ENCODE peak calls at places on chromosomes 3 and 15, in four cellular contexts. One of them, this sample, is unnamed.
A peak's percentile ranks its signal among the peaks of the same experiment; 100 is the strongest.

GRCh38 chr15:66961407-66961884 is 104.0 kb upstream of the SMAD3 start:
- DNase-seq in effector memory CD4-positive, alpha-beta T cell: no peak
- DNase-seq in neuronal stem cell: no peak
- DNase-seq in ovary: no peak
- DNase-seq in this sample: no peak

GRCh38 chr3:134666052-134666451 is 15.2 kb upstream of the KY start:
- DNase-seq in ovary: no peak
- DNase-seq in effector memory CD4-positive, alpha-beta T cell: no peak
- DNase-seq in neuronal stem cell: no peak
- DNase-seq in this sample: no peak

GRCh38 chr3:178513539-178514410 is 22.5 kb upstream of the KCNMB2 start:
- DNase-seq in neuronal stem cell: no peak
- DNase-seq in effector memory CD4-positive, alpha-beta T cell: no peak
- DNase-seq in ovary: peak; percentile 27
- DNase-seq in this sample: no peak

GRCh38 chr15:93382196-93382820 is 293.3 kb upstream of the RGMA start:
- DNase-seq in neuronal stem cell: no peak
- DNase-seq in ovary: no peak
- DNase-seq in effector memory CD4-positive, alpha-beta T cell: no peak
- DNase-seq in this sample: no peak

GRCh38 chr15:98077186-98077585 is 116.7 kb downstream of the ARRDC4 start:
- DNase-seq in ovary: peak; percentile 40
- DNase-seq in neuronal stem cell: no peak
- DNase-seq in effector memory CD4-positive, alpha-beta T cell: no peak
- DNase-seq in this sample: peak; percentile 56

GRCh38 chr3:46245155-46245554 is 2.9 kb downstream of the CCR3 start:
- DNase-seq in neuronal stem cell: no peak
- DNase-seq in ovary: no peak
- DNase-seq in effector memory CD4-positive, alpha-beta T cell: no peak
- DNase-seq in this sample: no peak

GRCh38 chr3:11170052-11170770 is 15.9 kb downstream of the HRH1 start:
- DNase-seq in neuronal stem cell: no peak
- DNase-seq in effector memory CD4-positive, alpha-beta T cell: no peak
- DNase-seq in ovary: no peak
- DNase-seq in this sample: no peak

GRCh38 chr15:56844892-56845291 is 73.6 kb upstream of the TCF12 start:
- DNase-seq in ovary: no peak
- DNase-seq in effector memory CD4-positive, alpha-beta T cell: no peak
- DNase-seq in neuronal stem cell: no peak
- DNase-seq in this sample: no peak

GRCh38 chr3:177753498-177754155 is 556.3 kb upstream of the TBL1XR1 start:
- DNase-seq in effector memory CD4-positive, alpha-beta T cell: no peak
- DNase-seq in ovary: peak; percentile 76
- DNase-seq in neuronal stem cell: no peak
- DNase-seq in this sample: peak; percentile 47

GRCh38 chr3:141659821-141660597 is 78.1 kb upstream of the RNF7 start:
- DNase-seq in neuronal stem cell: peak; percentile 47
- DNase-seq in effector memory CD4-positive, alpha-beta T cell: no peak
- DNase-seq in ovary: peak; percentile 49
- DNase-seq in this sample: peak; percentile 79

GRCh38 chr3:70933105-70933810 is 620.8 kb upstream of the MDFIC2 start:
- DNase-seq in ovary: no peak
- DNase-seq in effector memory CD4-positive, alpha-beta T cell: no peak
- DNase-seq in neuronal stem cell: no peak
- DNase-seq in this sample: no peak

GRCh38 chr3:127544151-127544805 is 46.3 kb downstream of the TPRA1 start:
- DNase-seq in ovary: peak; percentile 67
- DNase-seq in neuronal stem cell: peak; percentile 74
- DNase-seq in effector memory CD4-positive, alpha-beta T cell: peak; percentile 27
- DNase-seq in this sample: peak; percentile 84

GRCh38 chr15:57421110-57421509 is 44.8 kb downstream of the CGNL1 start:
- DNase-seq in effector memory CD4-positive, alpha-beta T cell: no peak
- DNase-seq in ovary: no peak
- DNase-seq in neuronal stem cell: no peak
- DNase-seq in this sample: no peak

GRCh38 chr3:172530566-172530965 is 7.3 kb upstream of the TNFSF10 start:
- DNase-seq in neuronal stem cell: no peak
- DNase-seq in effector memory CD4-positive, alpha-beta T cell: no peak
- DNase-seq in ovary: no peak
- DNase-seq in this sample: no peak

GRCh38 chr3:140943781-140944547 is 2.3 kb downstream of the SLC25A36 start:
- DNase-seq in neuronal stem cell: no peak
- DNase-seq in ovary: no peak
- DNase-seq in effector memory CD4-positive, alpha-beta T cell: no peak
- DNase-seq in this sample: no peak

GRCh38 chr3:128426128-128426921 is 40.4 kb downstream of the DNAJB8 start:
- DNase-seq in effector memory CD4-positive, alpha-beta T cell: peak; percentile 25
- DNase-seq in neuronal stem cell: peak; percentile 60
- DNase-seq in ovary: peak; percentile 41
- DNase-seq in this sample: peak; percentile 64

GRCh38 chr3:189914799-189915198 is 205.9 kb downstream of the P3H2 start:
- DNase-seq in neuronal stem cell: no peak
- DNase-seq in effector memory CD4-positive, alpha-beta T cell: no peak
- DNase-seq in ovary: no peak
- DNase-seq in this sample: no peak

GRCh38 chr15:77604973-77605372 is 27.7 kb downstream of the LINGO1 start:
- DNase-seq in neuronal stem cell: no peak
- DNase-seq in effector memory CD4-positive, alpha-beta T cell: no peak
- DNase-seq in ovary: no peak
- DNase-seq in this sample: no peak

GRCh38 chr3:186200746-186201145 is 91.9 kb upstream of the ETV5 start:
- DNase-seq in effector memory CD4-positive, alpha-beta T cell: no peak
- DNase-seq in ovary: no peak
- DNase-seq in neuronal stem cell: no peak
- DNase-seq in this sample: no peak

GRCh38 chr3:69033470-69033869 is 18.7 kb downstream of the TMF1 start:
- DNase-seq in ovary: no peak
- DNase-seq in effector memory CD4-positive, alpha-beta T cell: no peak
- DNase-seq in neuronal stem cell: no peak
- DNase-seq in this sample: no peak

GRCh38 chr15:71784719-71785118 is 25.6 kb upstream of the NR2E3 start:
- DNase-seq in ovary: no peak
- DNase-seq in neuronal stem cell: no peak
- DNase-seq in effector memory CD4-positive, alpha-beta T cell: no peak
- DNase-seq in this sample: no peak

GRCh38 chr3:128748527-128748926 is 22.5 kb downstream of the RAB7A start:
- DNase-seq in ovary: no peak
- DNase-seq in neuronal stem cell: no peak
- DNase-seq in effector memory CD4-positive, alpha-beta T cell: no peak
- DNase-seq in this sample: no peak

GRCh38 chr3:62607287-62608029 is 234.1 kb upstream of the FEZF2 start:
- DNase-seq in ovary: no peak
- DNase-seq in neuronal stem cell: no peak
- DNase-seq in effector memory CD4-positive, alpha-beta T cell: no peak
- DNase-seq in this sample: peak; percentile 85

GRCh38 chr15:58923696-58924300 is 9.7 kb downstream of the SLTM start:
- DNase-seq in effector memory CD4-positive, alpha-beta T cell: no peak
- DNase-seq in ovary: no peak
- DNase-seq in neuronal stem cell: no peak
- DNase-seq in this sample: no peak

GRCh38 chr15:42178056-42178455 is 21.6 kb upstream of the PLA2G4F start:
- DNase-seq in neuronal stem cell: no peak
- DNase-seq in ovary: no peak
- DNase-seq in effector memory CD4-positive, alpha-beta T cell: no peak
- DNase-seq in this sample: no peak

GRCh38 chr15:42171122-42171521 is 14.7 kb upstream of the PLA2G4F start:
- DNase-seq in effector memory CD4-positive, alpha-beta T cell: no peak
- DNase-seq in ovary: no peak
- DNase-seq in neuronal stem cell: no peak
- DNase-seq in this sample: no peak

GRCh38 chr15:42171795-42172194 is 15.4 kb upstream of the PLA2G4F start:
- DNase-seq in ovary: no peak
- DNase-seq in effector memory CD4-positive, alpha-beta T cell: no peak
- DNase-seq in neuronal stem cell: no peak
- DNase-seq in this sample: no peak

GRCh38 chr15:42175671-42176070 is 19.2 kb upstream of the PLA2G4F start:
- DNase-seq in ovary: no peak
- DNase-seq in neuronal stem cell: no peak
- DNase-seq in effector memory CD4-positive, alpha-beta T cell: no peak
- DNase-seq in this sample: no peak

DNA sequence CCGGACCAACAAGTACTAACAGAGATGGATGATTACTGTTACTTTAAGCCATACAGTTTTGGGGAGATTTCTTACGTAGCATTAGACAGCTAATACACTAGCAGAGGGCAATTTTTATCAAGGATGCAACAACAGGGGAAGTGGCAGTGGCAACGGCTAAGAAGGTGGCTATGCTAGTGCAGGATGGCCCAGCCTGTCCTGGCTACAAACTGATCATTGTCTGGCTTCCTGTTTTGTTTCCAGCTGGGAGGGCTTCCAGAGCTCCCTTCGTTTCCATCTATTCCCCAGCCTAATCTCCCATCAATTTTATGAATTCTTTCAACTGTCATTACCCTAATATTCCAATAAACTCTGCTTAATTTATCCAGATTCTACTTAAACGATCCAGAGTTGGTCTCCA is 16.0 kb upstream of the PLA2G4F start:
- DNase-seq in ovary: no peak
- DNase-seq in effector memory CD4-positive, alpha-beta T cell: no peak
- DNase-seq in neuronal stem cell: no peak
- DNase-seq in this sample: no peak
- H3K36me3 ChIP-seq in ovary: no peaks in the 10 kb centered on the region
- H3K36me3 ChIP-seq in effector memory CD4-positive, alpha-beta T cell: peaks cover 71% of the 10 kb centered on the region
- H3K36me3 ChIP-seq in neuronal stem cell: peaks cover 24% of the 10 kb centered on the region
- H3K36me3 ChIP-seq in this sample: peaks cover 99% of the 10 kb centered on the region

GRCh38 chr15:76533060-76533955 is 196.7 kb downstream of the ISL2 start:
- DNase-seq in ovary: no peak
- DNase-seq in neuronal stem cell: no peak
- DNase-seq in effector memory CD4-positive, alpha-beta T cell: no peak
- DNase-seq in this sample: no peak
- H3K27ac ChIP-seq in ovary: no peak overlapping the region
- H3K27ac ChIP-seq in neuronal stem cell: no peak overlapping the region
- H3K27ac ChIP-seq in effector memory CD4-positive, alpha-beta T cell: no peak overlapping the region
- H3K27ac ChIP-seq in this sample: no peak overlapping the region

GRCh38 chr15:76260246-76260938 is 50.9 kb downstream of the ETFA start:
- DNase-seq in neuronal stem cell: no peak
- DNase-seq in effector memory CD4-positive, alpha-beta T cell: no peak
- DNase-seq in ovary: no peak
- DNase-seq in this sample: no peak
- H3K36me3 ChIP-seq in neuronal stem cell: peaks cover 18% of the 10 kb centered on the region
- H3K36me3 ChIP-seq in effector memory CD4-positive, alpha-beta T cell: peaks cover 14% of the 10 kb centered on the region
- H3K36me3 ChIP-seq in ovary: no peaks in the 10 kb centered on the region
- H3K36me3 ChIP-seq in this sample: peaks cover 51% of the 10 kb centered on the region

DNA sequence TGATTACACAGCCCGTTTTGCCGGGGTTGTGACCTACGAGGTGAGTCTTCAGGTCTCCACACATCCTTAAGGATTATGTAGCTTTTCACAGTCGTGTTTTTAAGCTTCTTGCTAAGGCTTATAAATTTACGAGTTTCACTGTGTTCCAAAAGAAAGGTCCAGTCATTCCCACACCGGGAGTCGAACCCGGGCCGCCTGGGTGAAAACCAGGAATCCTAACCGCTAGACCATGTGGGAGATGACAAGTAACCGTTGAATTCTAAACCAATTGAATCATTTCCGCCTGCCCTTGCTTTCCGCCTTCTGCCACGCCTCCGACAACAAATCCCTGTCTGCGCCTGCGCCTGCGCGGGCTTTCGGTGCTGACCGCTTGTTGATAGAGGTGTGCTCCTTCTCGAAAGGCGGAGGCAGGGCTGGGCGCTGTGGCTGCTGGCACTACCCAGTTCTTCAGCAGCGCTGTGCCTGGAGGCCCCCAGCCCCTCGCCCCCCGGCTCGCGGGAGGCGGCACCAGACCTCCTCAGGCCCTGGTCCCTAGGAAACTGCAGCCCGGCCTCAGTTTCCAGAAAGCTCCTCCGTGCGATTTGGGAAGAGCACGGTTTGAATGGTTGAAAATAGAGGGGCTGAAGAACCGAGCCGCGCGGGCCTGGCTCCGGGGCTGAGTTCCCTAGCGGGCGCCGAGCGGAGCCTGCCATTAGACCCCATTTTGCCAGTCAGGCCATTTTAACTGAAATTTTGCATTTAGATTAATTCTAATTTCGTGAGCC is 219.1 kb upstream of the ATP10A start:
- DNase-seq in neuronal stem cell: peak; percentile 97
- DNase-seq in ovary: peak; percentile 96
- DNase-seq in effector memory CD4-positive, alpha-beta T cell: peak; percentile 88
- DNase-seq in this sample: peak; percentile 97
- H3K27ac ChIP-seq in neuronal stem cell: peak overlapping the region; percentile 87
- H3K27ac ChIP-seq in ovary: peak overlapping the region; percentile 92
- H3K27ac ChIP-seq in effector memory CD4-positive, alpha-beta T cell: peak overlapping the region; percentile 65
- H3K27ac ChIP-seq in this sample: peak overlapping the region; percentile 88

GRCh38 chr3:138397983-138398382 is 36.4 kb upstream of the ESYT3 start:
- DNase-seq in ovary: no peak
- DNase-seq in neuronal stem cell: no peak
- DNase-seq in effector memory CD4-positive, alpha-beta T cell: no peak
- DNase-seq in this sample: no peak

GRCh38 chr3:138400651-138401070 is 33.8 kb upstream of the ESYT3 start:
- DNase-seq in effector memory CD4-positive, alpha-beta T cell: no peak
- DNase-seq in neuronal stem cell: no peak
- DNase-seq in ovary: no peak
- DNase-seq in this sample: no peak

GRCh38 chr3:138398791-138399575 is 35.4 kb upstream of the ESYT3 start:
- DNase-seq in ovary: no peak
- DNase-seq in effector memory CD4-positive, alpha-beta T cell: no peak
- DNase-seq in neuronal stem cell: no peak
- DNase-seq in this sample: no peak

GRCh38 chr3:138401834-138402233 is 32.6 kb upstream of the ESYT3 start:
- DNase-seq in ovary: no peak
- DNase-seq in neuronal stem cell: no peak
- DNase-seq in effector memory CD4-positive, alpha-beta T cell: no peak
- DNase-seq in this sample: no peak

GRCh38 chr3:138399766-138400165 is 34.6 kb upstream of the ESYT3 start:
- DNase-seq in neuronal stem cell: no peak
- DNase-seq in ovary: no peak
- DNase-seq in effector memory CD4-positive, alpha-beta T cell: no peak
- DNase-seq in this sample: no peak
- H3K36me3 ChIP-seq in neuronal stem cell: no peaks in the 10 kb centered on the region
- H3K36me3 ChIP-seq in ovary: no peaks in the 10 kb centered on the region
- H3K36me3 ChIP-seq in effector memory CD4-positive, alpha-beta T cell: no peaks in the 10 kb centered on the region
- H3K36me3 ChIP-seq in this sample: peaks cover 61% of the 10 kb centered on the region

DNA sequence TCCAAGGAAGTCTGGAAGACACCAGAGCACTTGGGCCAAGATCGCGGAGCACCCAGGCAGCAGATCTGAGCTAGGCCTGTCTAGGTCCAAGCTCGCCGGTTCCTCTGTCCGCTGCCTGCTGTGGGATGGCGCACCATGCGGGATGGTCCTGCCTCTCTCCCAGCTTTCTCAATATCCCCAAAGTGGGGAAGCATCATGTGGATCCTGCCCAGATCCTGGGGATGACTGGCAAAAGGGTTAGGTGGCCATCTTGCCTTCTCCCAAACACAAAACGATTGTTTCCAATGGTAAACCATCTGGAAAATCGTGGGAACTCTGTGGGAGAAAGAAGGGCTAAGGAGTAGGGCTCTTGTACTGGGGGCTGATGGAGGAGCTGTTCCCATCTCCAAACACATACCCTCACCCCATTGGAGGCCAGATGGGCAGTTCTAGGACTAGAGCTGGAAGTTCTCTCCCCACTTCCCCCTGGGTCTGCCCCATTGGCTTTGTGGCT is 8.9 kb downstream of the PRKCD start:
- DNase-seq in neuronal stem cell: no peak
- DNase-seq in ovary: no peak
- DNase-seq in effector memory CD4-positive, alpha-beta T cell: no peak
- DNase-seq in this sample: no peak
- H3K27ac ChIP-seq in neuronal stem cell: no peak overlapping the region
- H3K27ac ChIP-seq in ovary: no peak overlapping the region
- H3K27ac ChIP-seq in effector memory CD4-positive, alpha-beta T cell: no peak overlapping the region
- H3K27ac ChIP-seq in this sample: peak overlapping the region; percentile 73

GRCh38 chr3:58287354-58287753 is 18.7 kb upstream of the RPP14 start:
- DNase-seq in effector memory CD4-positive, alpha-beta T cell: no peak
- DNase-seq in neuronal stem cell: no peak
- DNase-seq in ovary: no peak
- DNase-seq in this sample: no peak
- H3K36me3 ChIP-seq in effector memory CD4-positive, alpha-beta T cell: peaks cover 9% of the 10 kb centered on the region
- H3K36me3 ChIP-seq in neuronal stem cell: peaks cover 16% of the 10 kb centered on the region
- H3K36me3 ChIP-seq in ovary: no peaks in the 10 kb centered on the region
- H3K36me3 ChIP-seq in this sample: peaks cover 37% of the 10 kb centered on the region